ENCODE peak calls at places on chromosomes 2 and 18, in ten cellular contexts. D, N, X, P, Q, O, W, R, H and Y are unnamed samples.

GRCh38 chr2:101830146-101830545 is 132.6 kb downstream of the MAP4K4 start:
- DNase-seq in N (no peak), D (no peak), W (no peak), X (no peak), Q (no peak), P (no peak), H (no peak), R (no peak), O (no peak), Y (no peak)

GRCh38 chr2:78992451-78992806 is 33.1 kb upstream of the REG3G start:
- DNase-seq in X (no peak), R (no peak), W (no peak), D (no peak), N (no peak), O (no peak), H (peak), P (peak), Q (no peak), Y (no peak)

GRCh38 chr2:197388866-197389587 is 45.8 kb downstream of the SF3B1 start:
- DNase-seq in N (no peak), W (no peak), O (no peak), H (no peak), D (no peak), P (no peak), Q (no peak), R (no peak), X (no peak), Y (no peak)

GRCh38 chr2:100494712-100495111 is 24.4 kb downstream of the NMS start:
- DNase-seq in X (no peak), W (no peak), H (no peak), N (no peak), O (no peak), D (no peak), Q (no peak), P (no peak), R (no peak), Y (peak)

GRCh38 chr2:129722306-129723020 is 257.0 kb upstream of the RAB6C start:
- DNase-seq in Q (no peak), N (no peak), O (no peak), D (no peak), W (no peak), P (no peak), H (no peak), X (no peak), R (peak), Y (no peak)

GRCh38 chr2:201795608-201796477 is 10.5 kb upstream of the CDK15 start:
- DNase-seq in H (peak), D (no peak), P (peak), O (peak), N (no peak), Q (no peak), X (no peak), R (no peak), W (peak), Y (no peak)

GRCh38 chr2:18987592-18988073 is 370.8 kb downstream of the OSR1 start:
- DNase-seq in W (peak), R (no peak), P (peak), D (no peak), N (no peak), H (peak), Q (peak), O (peak), X (no peak), Y (peak)

GRCh38 chr2:121755237-121756111 is at the start of gene TSN:
- DNase-seq in H (peak), N (peak), D (peak), X (peak), O (peak), R (peak), Q (peak), P (peak), W (peak), Y (peak)

GRCh38 chr2:241458687-241459086 is 49.7 kb downstream of the STK25 start:
- DNase-seq in N (no peak), H (no peak), Q (no peak), R (no peak), P (no peak), D (no peak), W (no peak), X (no peak), O (no peak), Y (no peak)

GRCh38 chr2:60306231-60306861 is 247.1 kb downstream of the BCL11A start:
- DNase-seq in N (no peak), H (no peak), W (no peak), D (no peak), O (no peak), X (no peak), P (no peak), Q (no peak), R (no peak), Y (no peak)

GRCh38 chr2:41038408-41038807 is 586.5 kb upstream of the SLC8A1 start:
- DNase-seq in Q (no peak), X (no peak), P (peak), N (no peak), R (no peak), H (peak), W (no peak), D (no peak), O (peak), Y (no peak)

GRCh38 chr18:21038201-21038600 is 73.4 kb downstream of the ROCK1 start:
- DNase-seq in O (no peak), R (no peak), Q (no peak), X (no peak), H (no peak), P (no peak), D (no peak), W (no peak), N (no peak), Y (no peak)

GRCh38 chr2:105904938-105905337 is 160.2 kb downstream of the NCK2 start:
- DNase-seq in D (no peak), Q (no peak), R (no peak), X (no peak), N (no peak), P (no peak), W (no peak), H (no peak), O (no peak), Y (no peak)

GRCh38 chr2:43452318-43452731 is 143.5 kb downstream of the THADA start:
- DNase-seq in D (no peak), R (no peak), Q (no peak), P (no peak), W (no peak), H (no peak), N (no peak), X (no peak), O (peak), Y (no peak)

GRCh38 chr2:26631815-26632214 is 9.4 kb downstream of the CIB4 start:
- DNase-seq in D (no peak), P (no peak), R (no peak), O (no peak), N (no peak), Q (no peak), W (no peak), H (no peak), X (no peak), Y (no peak)

GRCh38 chr2:238345286-238345968 is 25.1 kb downstream of the TRAF3IP1 start:
- DNase-seq in P (no peak), D (peak), R (no peak), O (no peak), W (no peak), X (no peak), H (no peak), Q (no peak), N (no peak), Y (no peak)

GRCh38 chr2:109290887-109291675 is 162.1 kb downstream of the SH3RF3 start:
- DNase-seq in P (peak), X (no peak), N (no peak), W (no peak), R (no peak), H (peak), O (peak), D (no peak), Q (peak), Y (no peak)

GRCh38 chr2:113084249-113085000 is 16.7 kb downstream of the IL1F10 start:
- DNase-seq in R (no peak), O (peak), N (no peak), P (peak), X (peak), D (no peak), H (peak), Q (no peak), W (no peak), Y (no peak)

GRCh38 chr2:120613742-120614481 is 121.8 kb upstream of the GLI2 start:
- DNase-seq in N (no peak), O (peak), X (no peak), P (peak), H (peak), W (no peak), R (no peak), Q (no peak), D (no peak), Y (no peak)